ENCODE peak calls at places on chromosomes 2 and 18, in five cellular contexts. H, F, L, Y and R are unnamed samples.

GRCh38 chr2:120239488-120240287 is 13.0 kb upstream of the RALB start:
- DNase-seq in F (peak; percentile 95), Y (peak; percentile 62), L (peak; percentile 72), H (peak; percentile 71), R (peak; percentile 84)

GRCh38 chr2:219252084-219252483 is 959 bp upstream of the TUBA4B start:
- DNase-seq in Y (no peak), F (peak; percentile 3), L (no peak), H (no peak), R (no peak)

GRCh38 chr2:147165682-147166081 is 679.1 kb upstream of the ACVR2A start:
- DNase-seq in L (no peak), Y (no peak), F (peak; percentile 46), H (no peak), R (no peak)

GRCh38 chr2:233342301-233342700 is 12.0 kb upstream of the DGKD start:
- DNase-seq in H (no peak), Y (no peak), F (no peak), L (no peak), R (no peak)

GRCh38 chr18:37432796-37433195 is 132.8 kb downstream of the CELF4 start:
- DNase-seq in H (no peak), F (no peak), Y (no peak), L (no peak), R (no peak)

GRCh38 chr2:221397179-221397578 is 174.9 kb downstream of the EPHA4 start:
- DNase-seq in Y (no peak), F (peak; percentile 12), L (peak; percentile 48), H (no peak), R (no peak)

GRCh38 chr18:21064347-21064746 is 47.3 kb downstream of the ROCK1 start:
- DNase-seq in Y (no peak), F (peak; percentile 40), L (peak; percentile 33), H (no peak), R (no peak)

GRCh38 chr2:112273349-112273748 is 2.0 kb upstream of the ZC3H6 start:
- DNase-seq in H (no peak), F (no peak), Y (no peak), L (no peak), R (no peak)

GRCh38 chr2:19673213-19673791 is 228.5 kb downstream of the TTC32 start:
- DNase-seq in F (peak; percentile 66), Y (no peak), H (no peak), L (peak; percentile 24), R (no peak)

GRCh38 chr18:57918601-57919000 is 115.5 kb upstream of the ATP8B1 start:
- DNase-seq in L (no peak), Y (no peak), H (no peak), F (no peak), R (no peak)

GRCh38 chr18:9172506-9173127 is 36.0 kb downstream of the ANKRD12 start:
- DNase-seq in F (no peak), Y (no peak), L (no peak), H (no peak), R (no peak)

GRCh38 chr2:12083081-12083569 is 336.7 kb downstream of the LPIN1 start:
- DNase-seq in Y (no peak), F (no peak), H (peak; percentile 83), L (no peak), R (peak; percentile 66)

GRCh38 chr2:69100220-69100723 is 87.3 kb downstream of the ANTXR1 start:
- DNase-seq in H (no peak), Y (peak; percentile 37), L (peak; percentile 75), F (peak; percentile 39), R (no peak)

GRCh38 chr2:17429130-17429529 is 89.1 kb downstream of the RAD51AP2 start:
- DNase-seq in Y (no peak), L (peak; percentile 71), F (peak; percentile 70), H (no peak), R (no peak)

GRCh38 chr2:68805025-68805424 is 66.2 kb downstream of the BMP10 start:
- DNase-seq in L (no peak), Y (no peak), F (no peak), H (no peak), R (no peak)

GRCh38 chr2:203777030-203777429 is 70.6 kb downstream of the CD28 start:
- DNase-seq in H (no peak), F (no peak), Y (no peak), L (no peak), R (no peak)

GRCh38 chr18:46754661-46755292 is 2.1 kb downstream of the ST8SIA5 start:
- DNase-seq in F (no peak), Y (no peak), H (peak; percentile 62), L (no peak), R (peak; percentile 72)
- H3K27me3 ChIP-seq in F (peaks cover 68% of the 10 kb centered on the region), Y (no peaks in the 10 kb centered on the region), H (peaks cover 48% of the 10 kb centered on the region), L (peaks cover 33% of the 10 kb centered on the region), R (peaks cover 40% of the 10 kb centered on the region)

GRCh38 chr18:6682437-6683111 is 46.9 kb upstream of the ARHGAP28 start:
- DNase-seq in F (no peak), H (peak; percentile 19), Y (no peak), L (no peak), R (peak; percentile 31)
- H3K4me3 ChIP-seq in F (no peak overlapping the region), H (no peak overlapping the region), Y (no peak overlapping the region), L (no peak overlapping the region), R (no peak overlapping the region)

GRCh38 chr2:47564129-47564528 is 161.2 kb downstream of the MSH2 start:
- DNase-seq in F (no peak), H (no peak), L (no peak), Y (no peak), R (no peak)

GRCh38 chr2:47562548-47562947 is 159.6 kb downstream of the MSH2 start:
- DNase-seq in F (no peak), Y (no peak), H (no peak), L (no peak), R (no peak)

GRCh38 chr2:47569658-47570398 is 166.9 kb downstream of the MSH2 start:
- DNase-seq in H (peak; percentile 57), Y (no peak), F (peak; percentile 32), L (peak; percentile 13), R (peak; percentile 87)

GRCh38 chr2:47568164-47568861 is 165.4 kb downstream of the MSH2 start:
- DNase-seq in F (no peak), Y (no peak), L (no peak), H (no peak), R (no peak)

DNA sequence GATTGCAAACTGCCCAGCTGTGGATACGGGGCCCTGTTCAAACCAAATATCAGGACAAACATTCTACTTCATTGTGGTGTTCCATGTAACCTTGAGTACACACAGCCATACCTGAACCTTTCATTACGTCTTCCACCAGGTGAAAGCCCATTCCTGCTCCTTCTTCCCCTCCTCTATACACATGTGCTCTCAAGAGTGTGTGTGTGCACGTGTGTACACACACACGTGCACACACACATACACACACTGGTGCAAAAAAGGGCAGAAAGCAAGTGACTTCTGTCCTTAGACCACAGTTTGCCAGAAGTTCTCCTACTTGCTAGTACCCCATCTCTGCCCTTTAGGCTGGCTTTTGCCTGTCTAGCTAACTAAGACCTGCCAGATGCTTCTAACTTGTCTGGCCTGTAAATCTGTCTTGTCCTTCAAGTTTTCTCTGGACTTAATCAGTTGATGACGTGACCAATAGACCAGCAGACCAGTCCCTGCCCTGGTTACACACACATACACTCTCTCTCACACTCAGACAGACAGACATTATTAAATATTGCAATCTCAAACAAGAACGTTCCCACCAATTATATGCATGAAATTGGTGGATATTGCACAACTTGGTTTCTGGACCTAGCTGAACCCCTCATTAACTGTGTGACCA is 163.4 kb downstream of the MSH2 start:
- DNase-seq in L (no peak), H (no peak), Y (no peak), F (no peak), R (no peak)
- H3K27me3 ChIP-seq in L (peaks cover 63% of the 10 kb centered on the region), H (peaks cover 28% of the 10 kb centered on the region), Y (peaks cover 21% of the 10 kb centered on the region), F (peaks cover 48% of the 10 kb centered on the region), R (peaks cover 23% of the 10 kb centered on the region)

GRCh38 chr2:161190030-161190429 is 29.8 kb downstream of the TANK start:
- DNase-seq in Y (no peak), H (peak; percentile 19), L (no peak), F (no peak), R (no peak)
- H3K4me3 ChIP-seq in Y (no peak overlapping the region), H (no peak overlapping the region), L (no peak overlapping the region), F (no peak overlapping the region), R (no peak overlapping the region)

GRCh38 chr18:74866577-74866976 is 268.9 kb downstream of the ZNF407 start:
- DNase-seq in L (no peak), F (no peak), Y (no peak), H (no peak), R (no peak)
- H3K27me3 ChIP-seq in L (no peaks in the 10 kb centered on the region), F (no peaks in the 10 kb centered on the region), Y (no peaks in the 10 kb centered on the region), H (no peaks in the 10 kb centered on the region), R (no peaks in the 10 kb centered on the region)